ENCODE peak calls at places on chromosome 18, in ten cellular contexts. U is ovary, H is WTC11, V is bronchial epithelial cell, W is psoas muscle, Y is WERI-Rb-1, F is AG04449, E is heart left ventricle, B is endothelial cell of umbilical vein, N is endothelial cell. P is an unnamed sample.

GRCh38 chr18:60838677-60839076 is 466.1 kb upstream of the MC4R start:
- DNase-seq in U (no peak), H (no peak), V (peak), W (no peak), Y (no peak), F (no peak), E (no peak), B (peak), N (no peak), P (no peak)

GRCh38 chr18:50115095-50115494 is 79.9 kb downstream of the MYO5B start:
- DNase-seq in U (no peak), H (no peak), V (peak), W (no peak), Y (no peak), F (no peak), E (no peak), B (no peak), N (no peak), P (no peak)

GRCh38 chr18:79507546-79508480 is 112.1 kb downstream of the NFATC1 start:
- DNase-seq in U (peak), H (peak), V (no peak), W (peak), Y (no peak), F (no peak), E (peak), B (peak), N (no peak), P (peak)

GRCh38 chr18:63111549-63112402 is 207.8 kb downstream of the BCL2 start:
- DNase-seq in U (no peak), H (no peak), V (no peak), W (peak), Y (no peak), F (no peak), E (peak), B (peak), N (no peak), P (no peak)

GRCh38 chr18:40524881-40525280 is 1430.2 kb upstream of the PIK3C3 start:
- DNase-seq in U (no peak), H (no peak), V (no peak), W (no peak), Y (no peak), F (no peak), E (no peak), B (no peak), N (no peak), P (no peak)

GRCh38 chr18:2657788-2658458 is 2.4 kb downstream of the SMCHD1 start:
- DNase-seq in U (no peak), H (no peak), V (peak), W (no peak), Y (no peak), F (peak), E (no peak), B (peak), N (no peak), P (no peak)

GRCh38 chr18:72848534-72849237 is 19.1 kb downstream of the NETO1 start:
- DNase-seq in U (no peak), H (no peak), V (peak), W (no peak), Y (no peak), F (no peak), E (no peak), B (no peak), N (no peak), P (no peak)

GRCh38 chr18:62967089-62967488 is 251.7 kb downstream of the PHLPP1 start:
- DNase-seq in U (no peak), H (no peak), V (no peak), W (no peak), Y (no peak), F (no peak), E (no peak), B (no peak), N (no peak), P (no peak)

GRCh38 chr18:22342625-22343024 is 75.1 kb downstream of the CTAGE1 start:
- DNase-seq in U (no peak), H (no peak), V (peak), W (no peak), Y (no peak), F (no peak), E (no peak), B (peak), N (no peak), P (no peak)

GRCh38 chr18:25420091-25420490 is 68.1 kb upstream of the ZNF521 start:
- DNase-seq in U (no peak), H (no peak), V (no peak), W (no peak), Y (no peak), F (no peak), E (no peak), B (no peak), N (no peak), P (no peak)

GRCh38 chr18:30566877-30567276 is 475.7 kb downstream of the DSC3 start:
- DNase-seq in U (no peak), H (no peak), V (no peak), W (no peak), Y (no peak), F (no peak), E (no peak), B (no peak), N (no peak), P (no peak)

GRCh38 chr18:34122724-34123334 is 101.9 kb downstream of the NOL4 start:
- DNase-seq in U (no peak), H (peak), V (peak), W (no peak), Y (peak), F (no peak), E (peak), B (peak), N (peak), P (no peak)

GRCh38 chr18:60193780-60194179 is 178.8 kb downstream of the MC4R start:
- DNase-seq in U (no peak), H (no peak), V (no peak), W (no peak), Y (no peak), F (no peak), E (no peak), B (no peak), N (no peak), P (no peak)

GRCh38 chr18:21912339-21913239 is 172.0 kb downstream of the MIB1 start:
- DNase-seq in U (no peak), H (no peak), V (no peak), W (no peak), Y (no peak), F (no peak), E (no peak), B (no peak), N (peak), P (no peak)

GRCh38 chr18:38413202-38413601 is 847.6 kb upstream of the CELF4 start:
- DNase-seq in U (no peak), H (no peak), V (no peak), W (no peak), Y (no peak), F (no peak), E (no peak), B (no peak), N (no peak), P (no peak)

GRCh38 chr18:9771977-9772660 is 64.0 kb downstream of the RAB31 start:
- DNase-seq in U (no peak), H (no peak), V (no peak), W (no peak), Y (no peak), F (no peak), E (no peak), B (no peak), N (no peak), P (no peak)

GRCh38 chr18:79906706-79907105 is 44.7 kb downstream of the SLC66A2 start:
- DNase-seq in U (no peak), H (no peak), V (no peak), W (no peak), Y (no peak), F (no peak), E (no peak), B (no peak), N (no peak), P (no peak)

GRCh38 chr18:3015203-3015590 is 2.3 kb upstream of the LPIN2 start:
- DNase-seq in U (peak), H (no peak), V (peak), W (no peak), Y (no peak), F (no peak), E (no peak), B (peak), N (no peak), P (no peak)

GRCh38 chr18:79422783-79423165 is 27.0 kb downstream of the NFATC1 start:
- DNase-seq in U (no peak), H (no peak), V (no peak), W (no peak), Y (no peak), F (no peak), E (no peak), B (no peak), N (no peak), P (no peak)

GRCh38 chr18:11119550-11119949 is 29.8 kb downstream of the PIEZO2 start:
- DNase-seq in U (no peak), H (no peak), V (no peak), W (no peak), Y (no peak), F (no peak), E (no peak), B (no peak), N (no peak), P (no peak)

GRCh38 chr18:24868331-24868730 is 407.9 kb downstream of the HRH4 start:
- DNase-seq in U (no peak), H (no peak), V (no peak), W (no peak), Y (no peak), F (peak), E (no peak), B (no peak), N (no peak), P (no peak)

GRCh38 chr18:33115917-33116316 is 324.6 kb downstream of the CCDC178 start:
- DNase-seq in U (no peak), H (no peak), V (no peak), W (no peak), Y (no peak), F (no peak), E (no peak), B (no peak), N (no peak), P (no peak)

GRCh38 chr18:76454429-76454828 is 40.6 kb downstream of the ZNF516 start:
- DNase-seq in U (no peak), H (no peak), V (no peak), W (no peak), Y (no peak), F (no peak), E (no peak), B (no peak), N (no peak), P (no peak)

GRCh38 chr18:77208969-77209368 is 40.7 kb upstream of the GALR1 start:
- DNase-seq in U (no peak), H (no peak), V (no peak), W (no peak), Y (no peak), F (no peak), E (peak), B (peak), N (no peak), P (no peak)

GRCh38 chr18:61569176-61569892 is 236.1 kb downstream of the CDH20 start:
- DNase-seq in U (no peak), H (no peak), V (peak), W (peak), Y (no peak), F (peak), E (peak), B (peak), N (no peak), P (no peak)

GRCh38 chr18:55275042-55275897 is 312.7 kb downstream of the TCF4 start:
- DNase-seq in U (no peak), H (no peak), V (peak), W (peak), Y (no peak), F (no peak), E (no peak), B (peak), N (no peak), P (no peak)

GRCh38 chr18:12904012-12904516 is 20.0 kb upstream of the PTPN2 start:
- DNase-seq in U (peak), H (no peak), V (no peak), W (peak), Y (no peak), F (no peak), E (no peak), B (no peak), N (no peak), P (no peak)

GRCh38 chr18:24530630-24531111 is 70.2 kb downstream of the HRH4 start:
- DNase-seq in U (no peak), H (no peak), V (peak), W (no peak), Y (peak), F (no peak), E (no peak), B (peak), N (no peak), P (peak)

GRCh38 chr18:25883091-25883490 is 207.3 kb downstream of the SS18 start:
- DNase-seq in U (no peak), H (no peak), V (no peak), W (no peak), Y (no peak), F (no peak), E (no peak), B (no peak), N (no peak), P (no peak)

DNA sequence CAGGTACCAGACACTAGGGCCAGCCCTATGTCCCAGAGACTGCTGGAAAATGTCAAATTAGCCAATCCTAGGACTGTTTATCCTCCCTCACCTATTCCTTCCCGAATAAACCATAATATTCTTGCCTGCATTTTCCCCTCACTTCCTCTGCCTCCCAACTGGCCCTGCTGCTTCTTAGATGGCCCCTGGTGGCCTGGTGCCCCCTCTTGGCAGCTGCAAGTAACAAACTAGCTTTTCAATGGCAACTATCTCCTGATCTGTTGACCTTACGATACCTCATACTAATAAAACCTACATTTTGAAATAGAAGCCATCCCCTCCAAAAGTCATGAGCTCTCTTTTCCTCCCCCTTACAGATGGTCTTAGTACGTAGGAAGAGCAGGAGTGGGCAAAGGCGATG is 132.0 kb downstream of the ALPK2 start:
- DNase-seq in U (no peak), H (peak), V (peak), W (no peak), Y (peak), F (no peak), E (no peak), B (no peak), N (peak), P (no peak)
- TF ChIP-seq CTCF in U (no peak), H (no peak), V (peak), W (peak), Y (peak), F (peak), E (no peak), B (peak), N (peak), P (no peak)

DNA sequence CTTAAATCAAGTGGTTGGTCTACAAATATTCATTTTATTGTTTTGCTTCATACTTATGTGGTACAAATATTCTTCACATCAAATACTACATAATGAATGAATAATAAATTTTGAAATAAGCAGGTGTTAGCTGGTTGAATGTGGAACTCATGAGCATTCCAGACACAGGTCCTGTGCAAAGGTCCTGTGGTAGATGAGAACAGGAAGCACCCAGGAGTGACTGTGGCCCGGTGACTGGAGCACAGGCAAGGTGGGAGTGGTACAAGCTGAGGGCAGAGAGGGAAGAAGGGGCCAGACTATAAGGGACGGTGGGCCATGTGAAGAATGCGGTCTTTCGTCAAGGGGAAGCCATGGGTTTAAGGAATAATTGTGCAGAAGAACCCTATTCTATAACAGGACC is 26.2 kb upstream of the LOXHD1 start:
- DNase-seq in U (no peak), H (no peak), V (no peak), W (no peak), Y (no peak), F (no peak), E (no peak), B (no peak), N (no peak), P (no peak)
- TF ChIP-seq CTCF in U (no peak), H (no peak), V (no peak), W (no peak), Y (no peak), F (no peak), E (no peak), B (no peak), N (no peak), P (no peak)

GRCh38 chr18:48667276-48668254 is 128.7 kb downstream of the CTIF start:
- DNase-seq in U (peak), H (peak), V (no peak), W (no peak), Y (peak), F (no peak), E (no peak), B (no peak), N (no peak), P (no peak)

GRCh38 chr18:48666613-48667012 is 127.8 kb downstream of the CTIF start:
- DNase-seq in U (no peak), H (no peak), V (no peak), W (no peak), Y (no peak), F (no peak), E (no peak), B (no peak), N (no peak), P (no peak)

GRCh38 chr18:48669991-48670750 is 131.3 kb downstream of the CTIF start:
- DNase-seq in U (peak), H (no peak), V (no peak), W (no peak), Y (no peak), F (no peak), E (no peak), B (no peak), N (no peak), P (no peak)

GRCh38 chr18:48669180-48669675 is 130.4 kb downstream of the CTIF start:
- DNase-seq in U (no peak), H (no peak), V (no peak), W (no peak), Y (no peak), F (no peak), E (no peak), B (no peak), N (no peak), P (no peak)

DNA sequence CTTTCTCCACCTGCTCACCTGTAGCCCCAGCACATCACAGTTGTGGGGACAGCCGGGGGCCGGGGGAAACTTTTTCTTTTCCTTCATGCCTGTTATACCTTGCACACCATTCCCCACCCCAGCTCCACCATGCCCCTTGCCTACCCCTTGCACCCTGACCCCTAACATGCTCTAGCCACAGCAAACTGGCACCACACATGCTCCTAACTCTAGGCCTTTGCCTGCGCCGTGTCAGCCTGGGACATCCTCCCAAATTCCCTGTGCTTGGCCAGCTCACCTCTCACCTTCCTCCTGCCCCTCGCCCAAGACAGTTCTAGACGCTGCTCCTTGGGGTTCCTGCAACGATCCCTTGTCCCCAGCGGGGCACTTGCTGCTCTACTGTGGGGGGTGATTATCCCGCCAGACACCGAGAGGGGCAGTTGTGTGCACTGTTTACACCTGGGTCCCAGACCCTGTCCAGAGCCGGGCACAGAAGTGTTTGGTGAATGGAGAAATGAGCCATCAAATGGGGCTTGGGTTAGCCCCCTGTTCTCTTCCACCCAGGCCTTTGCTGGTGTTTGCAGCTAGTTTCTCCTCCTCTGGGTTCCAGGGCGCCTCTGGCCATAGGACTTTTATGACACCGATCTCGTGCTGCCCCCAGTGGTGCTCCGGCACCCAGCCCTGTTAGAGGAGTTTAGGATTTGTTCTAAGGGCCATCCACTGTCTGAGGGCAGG is 129.8 kb downstream of the CTIF start:
- DNase-seq in U (peak), H (no peak), V (no peak), W (no peak), Y (no peak), F (no peak), E (no peak), B (no peak), N (no peak), P (no peak)
- TF ChIP-seq CTCF in U (no peak), H (no peak), V (no peak), W (no peak), Y (peak), F (no peak), E (no peak), B (no peak), N (no peak), P (no peak)

DNA sequence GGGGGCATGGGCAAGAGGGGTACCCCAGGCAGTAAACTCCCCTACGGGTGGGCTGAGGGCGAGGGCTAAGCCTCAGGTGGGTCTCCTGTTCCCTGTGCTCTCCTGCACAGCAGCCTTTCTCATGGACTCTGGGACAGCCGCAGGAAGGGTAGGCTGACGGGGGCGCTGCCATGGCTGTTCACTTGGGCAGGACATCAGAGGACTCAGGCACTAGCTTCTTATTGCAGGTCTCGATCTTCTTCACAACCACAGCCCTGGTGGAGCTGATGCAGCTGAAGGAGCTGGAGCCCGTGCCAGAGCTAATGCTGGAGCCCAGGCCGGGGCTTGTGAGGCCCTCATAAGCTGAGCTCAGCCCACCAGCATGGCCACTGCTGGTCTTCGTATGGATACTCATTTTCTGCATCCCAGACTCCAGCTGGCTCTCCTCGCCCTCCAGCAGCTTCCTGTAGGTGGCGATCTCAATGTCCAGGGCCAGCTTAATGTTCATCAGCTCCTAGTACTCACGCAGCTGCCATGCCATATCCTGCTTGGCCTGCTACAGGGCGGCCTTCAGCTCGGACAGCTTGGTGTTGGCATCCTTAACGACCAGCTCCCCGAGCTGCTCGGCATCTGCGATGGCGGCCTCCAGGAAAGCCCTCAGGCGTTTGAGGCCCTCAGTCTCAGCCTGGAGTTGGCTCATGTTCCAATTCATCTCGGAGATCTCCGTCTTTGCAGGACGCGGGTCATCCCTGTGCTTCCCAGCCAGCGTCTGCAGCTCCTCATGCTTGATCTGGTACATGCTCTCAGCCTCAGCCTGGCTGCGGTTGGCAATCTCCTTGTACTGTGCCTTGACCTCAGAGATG is 359.8 kb upstream of the SETBP1 start:
- DNase-seq in U (no peak), H (peak), V (no peak), W (no peak), Y (no peak), F (no peak), E (no peak), B (no peak), N (no peak), P (no peak)
- TF ChIP-seq CTCF in U (no peak), H (no peak), V (no peak), W (no peak), Y (peak), F (no peak), E (no peak), B (no peak), N (no peak), P (no peak)

GRCh38 chr18:57052173-57052572 is 94.7 kb upstream of the BOD1L2 start:
- DNase-seq in U (no peak), H (no peak), V (no peak), W (no peak), Y (no peak), F (no peak), E (no peak), B (no peak), N (no peak), P (no peak)
- TF ChIP-seq CTCF in U (no peak), H (no peak), V (no peak), W (no peak), Y (peak), F (no peak), E (no peak), B (no peak), N (no peak), P (no peak)

P was measured in omental fat pad.